ENCODE peak calls at places on chromosome 3, in nine cellular contexts. A is NCI-H1417; L is lung microvascular endothelial cell; R is EL; N is SHP77; V is germinal center; J is tibial nerve; M is effector CD4-positive, alpha-beta T cell; Y is stimulated activated CD4-positive, alpha-beta T cell treated with anti-CD3 and anti-CD28 coated beads, Interleukin-12 subunit alpha, Interleukin-12 subunit beta, amount 100 ng/mL, for 48 hours. E is an unnamed sample.

GRCh38 chr3:141333796-141334626 is 34.3 kb upstream of the ZBTB38 start:
- DNase-seq in A (no peak), L (no peak), R (peak; percentile 44), N (no peak), V (no peak), J (no peak), M (no peak), Y (no peak), E (no peak)

GRCh38 chr3:124885466-124886167 is 1.5 kb downstream of the ITGB5 start:
- DNase-seq in A (peak; percentile 28), L (no peak), R (peak; percentile 43), N (no peak), V (no peak), J (no peak), M (no peak), Y (no peak), E (no peak)

GRCh38 chr3:119681279-119681678 is 4.1 kb upstream of the COX17 start:
- DNase-seq in A (no peak), L (peak; percentile 66), R (peak; percentile 29), N (no peak), V (peak; percentile 33), J (no peak), M (no peak), Y (no peak), E (no peak)

GRCh38 chr3:144344925-144345548 is 373.4 kb downstream of the DIPK2A start:
- DNase-seq in A (no peak), L (no peak), R (no peak), N (no peak), V (no peak), J (no peak), M (no peak), Y (no peak), E (no peak)

GRCh38 chr3:97389883-97390282 is 374.7 kb upstream of the ARL6 start:
- DNase-seq in A (peak; percentile 53), L (no peak), R (no peak), N (peak; percentile 92), V (no peak), J (no peak), M (no peak), Y (no peak), E (no peak)

GRCh38 chr3:194095464-194095863 is 40.5 kb upstream of the HES1 start:
- DNase-seq in A (peak; percentile 49), L (peak; percentile 60), R (no peak), N (peak; percentile 35), V (no peak), J (peak; percentile 27), M (no peak), Y (no peak), E (peak; percentile 56)

GRCh38 chr3:194672876-194673275 is 885 bp upstream of the LSG1 start:
- DNase-seq in A (peak; percentile 51), L (peak; percentile 56), R (no peak), N (no peak), V (no peak), J (no peak), M (no peak), Y (no peak), E (no peak)

GRCh38 chr3:128665362-128666021 is 14.9 kb upstream of the RPN1 start:
- DNase-seq in A (no peak), L (peak; percentile 20), R (no peak), N (no peak), V (no peak), J (no peak), M (no peak), Y (no peak), E (no peak)

GRCh38 chr3:181969925-181970324 is 258.2 kb downstream of the SOX2 start:
- DNase-seq in A (no peak), L (no peak), R (no peak), N (no peak), V (no peak), J (no peak), M (no peak), Y (no peak), E (no peak)

GRCh38 chr3:119969759-119970158 is 124.5 kb downstream of the GSK3B start:
- DNase-seq in A (no peak), L (no peak), R (no peak), N (no peak), V (no peak), J (no peak), M (no peak), Y (no peak), E (no peak)

GRCh38 chr3:101703169-101703568 is 16.7 kb upstream of the RPL24 start:
- DNase-seq in A (no peak), L (peak; percentile 40), R (no peak), N (no peak), V (no peak), J (no peak), M (no peak), Y (no peak), E (no peak)

GRCh38 chr3:29764059-29764458 is 483.2 kb downstream of the RBMS3 start:
- DNase-seq in A (no peak), L (peak; percentile 32), R (peak; percentile 66), N (no peak), V (no peak), J (no peak), M (no peak), Y (no peak), E (no peak)

GRCh38 chr3:57946970-57947381 is 61.2 kb upstream of the FLNB start:
- DNase-seq in A (no peak), L (no peak), R (no peak), N (no peak), V (no peak), J (no peak), M (no peak), Y (no peak), E (no peak)

GRCh38 chr3:177362646-177363045 is 165.4 kb upstream of the TBL1XR1 start:
- DNase-seq in A (peak; percentile 33), L (no peak), R (no peak), N (no peak), V (no peak), J (no peak), M (no peak), Y (no peak), E (no peak)

GRCh38 chr3:150169279-150169970 is 198.7 kb upstream of the PFN2 start:
- DNase-seq in A (no peak), L (no peak), R (no peak), N (peak; percentile 1), V (no peak), J (no peak), M (no peak), Y (no peak), E (peak; percentile 23)

GRCh38 chr3:86771741-86772512 is 219.0 kb downstream of the VGLL3 start:
- DNase-seq in A (no peak), L (no peak), R (no peak), N (no peak), V (no peak), J (no peak), M (no peak), Y (no peak), E (no peak)

GRCh38 chr3:27628029-27628750 is 93.9 kb downstream of the EOMES start:
- DNase-seq in A (no peak), L (no peak), R (peak; percentile 36), N (no peak), V (no peak), J (no peak), M (no peak), Y (no peak), E (no peak)

GRCh38 chr3:88142094-88142624 is 7.6 kb upstream of the C3orf38 start:
- DNase-seq in A (no peak), L (no peak), R (peak; percentile 57), N (no peak), V (no peak), J (no peak), M (no peak), Y (no peak), E (no peak)

GRCh38 chr3:51967384-51968174 is at the start of gene PCBP4:
- DNase-seq in A (peak; percentile 35), L (peak; percentile 39), R (peak; percentile 67), N (peak; percentile 13), V (no peak), J (peak; percentile 61), M (peak; percentile 25), Y (no peak), E (peak; percentile 78)

GRCh38 chr3:184805351-184806038 is 6.5 kb upstream of the VPS8 start:
- DNase-seq in A (peak; percentile 69), L (peak; percentile 19), R (no peak), N (peak; percentile 68), V (no peak), J (no peak), M (no peak), Y (no peak), E (no peak)

GRCh38 chr3:46665763-46666470 is 27.6 kb downstream of the ALS2CL start:
- DNase-seq in A (peak; percentile 59), L (no peak), R (no peak), N (no peak), V (no peak), J (no peak), M (no peak), Y (no peak), E (no peak)

GRCh38 chr3:184952671-184953070 is 140.7 kb downstream of the VPS8 start:
- DNase-seq in A (no peak), L (no peak), R (no peak), N (no peak), V (no peak), J (no peak), M (no peak), Y (no peak), E (no peak)

GRCh38 chr3:185677146-185677829 is 91.2 kb downstream of the SENP2 start:
- DNase-seq in A (peak; percentile 8), L (peak; percentile 84), R (peak; percentile 75), N (peak; percentile 4), V (peak; percentile 49), J (no peak), M (no peak), Y (no peak), E (no peak)

GRCh38 chr3:168933614-168934013 is 729.9 kb downstream of the MECOM start:
- DNase-seq in A (no peak), L (no peak), R (peak; percentile 43), N (no peak), V (no peak), J (no peak), M (no peak), Y (no peak), E (no peak)

GRCh38 chr3:187567026-187567425 is 103.2 kb downstream of the SST start:
- DNase-seq in A (no peak), L (no peak), R (peak; percentile 56), N (no peak), V (no peak), J (no peak), M (no peak), Y (no peak), E (no peak)